ENCODE peak calls at places on chromosome 18, in seven cellular contexts. V is IMR-90, G is GM23248, H is SK-N-SH, O is K562, R is endodermal cell, N is MM.1S. L is an unnamed sample.
A peak's percentile ranks its signal among the peaks of the same experiment; 100 is the strongest.

GRCh38 chr18:23158884-23159820 is 23.9 kb downstream of the CABLES1 start:
- DNase-seq in R (no peak), G (no peak), V (no peak), N (no peak), O (no peak), H (no peak), L (no peak)

GRCh38 chr18:50034029-50034428 is 160.9 kb downstream of the MYO5B start:
- DNase-seq in H (no peak), G (no peak), O (no peak), R (no peak), V (no peak), N (no peak), L (no peak)

GRCh38 chr18:74806073-74806472 is 208.4 kb downstream of the ZNF407 start:
- DNase-seq in N (no peak), G (no peak), H (no peak), O (no peak), R (peak; percentile 67), V (no peak), L (no peak)

GRCh38 chr18:46069524-46069923 is 2.5 kb downstream of the PSTPIP2 start:
- DNase-seq in O (no peak), N (no peak), R (no peak), G (peak; percentile 25), V (peak; percentile 33), H (no peak), L (peak; percentile 49)

GRCh38 chr18:36856815-36857214 is 27.9 kb downstream of the KIAA1328 start:
- DNase-seq in V (no peak), O (no peak), R (no peak), H (no peak), N (no peak), G (no peak), L (no peak)

GRCh38 chr18:48263913-48264506 is 145.2 kb downstream of the ZBTB7C start:
- DNase-seq in H (peak; percentile 30), V (no peak), G (peak; percentile 32), O (no peak), R (no peak), N (no peak), L (peak; percentile 48)

GRCh38 chr18:74541703-74542555 is 7.6 kb downstream of the CNDP1 start:
- DNase-seq in O (no peak), G (no peak), N (peak; percentile 50), V (no peak), R (peak; percentile 34), H (no peak), L (no peak)

GRCh38 chr18:58058720-58059119 is 14.7 kb downstream of the NEDD4L start:
- DNase-seq in G (peak; percentile 10), O (no peak), N (no peak), H (no peak), R (no peak), V (peak; percentile 42), L (peak; percentile 8)

GRCh38 chr18:63936156-63936931 is 12.8 kb upstream of the HMSD start:
- DNase-seq in O (peak; percentile 14), N (peak; percentile 84), V (peak; percentile 45), H (peak; percentile 85), G (peak; percentile 92), R (peak; percentile 97), L (peak; percentile 54)

GRCh38 chr18:10417191-10417590 is 37.2 kb upstream of the APCDD1 start:
- DNase-seq in H (no peak), N (no peak), G (no peak), R (no peak), O (no peak), V (no peak), L (no peak)

GRCh38 chr18:834086-834720 is 22.2 kb upstream of the YES1 start:
- DNase-seq in N (no peak), O (no peak), V (no peak), H (no peak), G (no peak), R (no peak), L (no peak)

GRCh38 chr18:32777049-32777448 is 4.2 kb upstream of the KLHL14 start:
- DNase-seq in G (peak; percentile 15), O (no peak), R (no peak), H (no peak), N (no peak), V (no peak), L (no peak)

GRCh38 chr18:29361843-29362242 is 1184.9 kb upstream of the CDH2 start:
- DNase-seq in N (no peak), R (peak; percentile 81), V (no peak), O (peak; percentile 9), G (no peak), H (no peak), L (no peak)

GRCh38 chr18:74221081-74221480 is 70.7 kb downstream of the CYB5A start:
- DNase-seq in R (no peak), V (no peak), N (no peak), H (no peak), G (no peak), O (no peak), L (no peak)

GRCh38 chr18:47899107-47899840 is 31.2 kb downstream of the SMAD2 start:
- DNase-seq in G (no peak), R (no peak), N (no peak), O (no peak), H (no peak), V (peak; percentile 1), L (no peak)

GRCh38 chr18:42131044-42131939 is 176.3 kb downstream of the PIK3C3 start:
- DNase-seq in H (peak; percentile 35), V (no peak), G (no peak), N (no peak), R (no peak), O (no peak), L (no peak)

GRCh38 chr18:524496-524895 is 24.0 kb upstream of the COLEC12 start:
- DNase-seq in G (peak; percentile 81), R (peak; percentile 29), N (no peak), H (no peak), O (no peak), V (peak; percentile 78), L (peak; percentile 86)

GRCh38 chr18:33440011-33440383 is 524 bp downstream of the CCDC178 start:
- DNase-seq in N (no peak), V (peak; percentile 60), O (peak; percentile 19), R (peak; percentile 88), G (peak; percentile 65), H (peak; percentile 71), L (peak; percentile 76)

GRCh38 chr18:28151434-28151833 is 25.5 kb downstream of the CDH2 start:
- DNase-seq in V (no peak), R (no peak), N (no peak), G (no peak), O (no peak), H (no peak), L (no peak)

DNA sequence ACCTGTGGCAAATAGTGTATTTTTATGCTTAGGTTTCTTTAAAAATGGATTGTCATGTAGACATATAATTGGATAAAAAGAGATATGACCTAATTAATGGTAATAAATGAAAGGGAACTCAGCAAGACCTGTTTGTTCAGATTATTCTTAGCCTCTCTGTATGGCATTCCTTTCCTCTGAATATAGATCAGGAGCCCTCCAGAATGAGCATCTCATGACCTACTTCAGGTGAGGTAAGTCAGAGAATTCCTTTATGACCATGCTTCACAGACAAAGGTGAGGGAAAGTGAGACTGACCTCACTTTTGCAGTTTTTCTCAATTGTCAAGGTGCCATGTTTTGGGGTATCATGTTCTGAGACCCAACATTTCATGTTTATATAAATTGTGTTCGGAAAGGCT is 1744.3 kb upstream of the PIK3C3 start:
- DNase-seq in R (no peak), V (no peak), H (no peak), N (no peak), O (no peak), G (no peak), L (no peak)
- H3K9ac ChIP-seq in R (no peak overlapping the region), V (no peak overlapping the region), H (no peak overlapping the region), N (no peak overlapping the region), O (no peak overlapping the region), G (no peak overlapping the region), L (no peak overlapping the region)

GRCh38 chr18:12342661-12343060 is 34.4 kb downstream of the AFG3L2 start:
- DNase-seq in R (no peak), H (no peak), G (no peak), O (no peak), V (no peak), N (no peak), L (no peak)
- H3K36me3 ChIP-seq in R (peaks cover 60% of the 10 kb centered on the region), H (peaks cover 51% of the 10 kb centered on the region), G (peaks cover 23% of the 10 kb centered on the region), O (peaks cover 82% of the 10 kb centered on the region), V (peaks cover 44% of the 10 kb centered on the region), N (peaks cover 7% of the 10 kb centered on the region), L (peaks cover 17% of the 10 kb centered on the region)

DNA sequence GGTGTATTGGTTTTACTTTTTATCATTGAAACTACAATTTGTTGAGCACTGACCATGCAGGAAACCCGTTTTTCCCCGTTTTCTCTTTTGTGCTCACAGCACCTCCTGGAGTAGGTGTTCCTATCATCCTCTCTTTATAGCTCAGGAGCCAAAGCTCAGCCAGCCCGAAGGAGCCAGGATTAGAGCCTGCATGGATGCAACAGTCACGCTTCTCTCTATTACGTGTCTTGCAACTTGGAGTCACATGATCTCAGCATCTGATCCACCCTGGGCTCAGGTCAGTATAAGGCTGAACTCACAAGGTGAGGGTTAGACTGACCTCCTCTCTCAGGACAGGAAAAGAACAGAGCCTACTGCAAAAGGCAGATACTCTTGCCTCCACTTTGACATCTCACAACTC is 150.5 kb downstream of the MBP start:
- DNase-seq in V (no peak), N (no peak), O (no peak), G (no peak), H (no peak), R (peak; percentile 44), L (no peak)
- H3K9ac ChIP-seq in V (no peak overlapping the region), N (no peak overlapping the region), O (no peak overlapping the region), G (no peak overlapping the region), H (no peak overlapping the region), R (no peak overlapping the region), L (no peak overlapping the region)

GRCh38 chr18:21868770-21869169 is 128.2 kb downstream of the MIB1 start:
- DNase-seq in V (no peak), H (no peak), G (no peak), O (no peak), R (no peak), N (no peak), L (no peak)

DNA sequence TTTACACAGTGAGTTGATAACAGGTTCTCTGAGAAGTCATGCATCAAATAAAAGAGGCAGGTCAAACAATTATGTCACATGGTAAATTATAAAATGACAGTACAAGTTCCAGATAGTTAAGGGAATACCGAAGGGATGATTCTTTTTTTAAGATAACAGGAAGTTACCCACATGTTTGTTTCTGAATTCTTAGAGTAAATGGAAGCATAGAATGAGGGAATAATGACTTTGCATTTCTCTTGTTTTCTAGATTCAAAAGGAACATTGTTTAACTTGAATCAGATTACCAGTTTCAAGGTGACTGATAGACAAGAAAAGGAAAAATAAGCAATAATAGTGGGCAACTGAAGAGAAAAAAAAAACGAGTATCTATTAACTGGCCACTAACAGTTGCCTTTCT is 124.5 kb downstream of the MIB1 start:
- DNase-seq in G (no peak), N (no peak), O (no peak), R (no peak), V (peak; percentile 21), H (no peak), L (peak; percentile 3)
- H3K36me3 ChIP-seq in G (peaks cover 28% of the 10 kb centered on the region), N (no peaks in the 10 kb centered on the region), O (peaks cover 29% of the 10 kb centered on the region), R (peaks cover 75% of the 10 kb centered on the region), V (peaks cover 22% of the 10 kb centered on the region), H (peaks cover 70% of the 10 kb centered on the region), L (peaks cover 2% of the 10 kb centered on the region)

GRCh38 chr18:21359746-21360145 is 117.7 kb downstream of the GREB1L start:
- DNase-seq in R (no peak), V (no peak), H (no peak), G (peak; percentile 68), O (no peak), N (no peak), L (no peak)
- H3K9ac ChIP-seq in R (no peak overlapping the region), V (no peak overlapping the region), H (no peak overlapping the region), G (peak overlapping the region; percentile 15), O (no peak overlapping the region), N (no peak overlapping the region), L (no peak overlapping the region)

L was measured in fibroblast of lung.